ENCODE peak calls at places on chromosomes 2 and 18, in eight cellular contexts. G, Q, X, B, Z, M, U and D are unnamed samples. For H3K36me3, the result is how much of the 10 kb centered on the place peaks cover.

GRCh38 chr18:8607776-8608682 is 1.2 kb upstream of the RAB12 start:
- DNase-seq in G (no peak), Q (no peak), X (peak), B (no peak), Z (no peak), M (no peak), U (no peak), D (peak)

GRCh38 chr18:26579941-26580618 is 31.7 kb upstream of the KCTD1 start:
- DNase-seq in G (peak), Q (no peak), X (no peak), B (no peak), Z (no peak), M (no peak), U (no peak), D (no peak)

GRCh38 chr2:235605306-235605998 is 111.6 kb downstream of the AGAP1 start:
- DNase-seq in G (peak), Q (no peak), X (peak), B (peak), Z (peak), M (no peak), U (peak), D (no peak)

GRCh38 chr2:239825705-239825979 is 199.5 kb downstream of the NDUFA10 start:
- DNase-seq in G (no peak), Q (no peak), X (no peak), B (no peak), Z (no peak), M (no peak), U (no peak), D (no peak)

GRCh38 chr2:217911283-217911965 is 91.4 kb downstream of the TNS1 start:
- DNase-seq in G (no peak), Q (no peak), X (no peak), B (no peak), Z (no peak), M (no peak), U (no peak), D (no peak)

GRCh38 chr2:70719231-70719630 is 48.8 kb downstream of the ADD2 start:
- DNase-seq in G (no peak), Q (no peak), X (no peak), B (no peak), Z (no peak), M (no peak), U (no peak), D (no peak)

GRCh38 chr2:191202881-191203397 is 42.3 kb upstream of the MYO1B start:
- DNase-seq in G (peak), Q (no peak), X (no peak), B (no peak), Z (no peak), M (no peak), U (no peak), D (no peak)

GRCh38 chr2:235876099-235876679 is 292.0 kb downstream of the GBX2 start:
- DNase-seq in G (no peak), Q (no peak), X (no peak), B (no peak), Z (no peak), M (no peak), U (no peak), D (no peak)

GRCh38 chr2:241880311-241881073 is 11.0 kb downstream of the RTP5 start:
- DNase-seq in G (no peak), Q (no peak), X (no peak), B (no peak), Z (no peak), M (no peak), U (no peak), D (no peak)

GRCh38 chr2:206442854-206443734 is at the start of gene ADAM23:
- DNase-seq in G (no peak), Q (no peak), X (no peak), B (peak), Z (peak), M (peak), U (peak), D (peak)
- H3K4me3 ChIP-seq in G (peak), Q (peak), X (no peak), B (peak), Z (peak), M (peak), U (peak), D (peak)

DNA sequence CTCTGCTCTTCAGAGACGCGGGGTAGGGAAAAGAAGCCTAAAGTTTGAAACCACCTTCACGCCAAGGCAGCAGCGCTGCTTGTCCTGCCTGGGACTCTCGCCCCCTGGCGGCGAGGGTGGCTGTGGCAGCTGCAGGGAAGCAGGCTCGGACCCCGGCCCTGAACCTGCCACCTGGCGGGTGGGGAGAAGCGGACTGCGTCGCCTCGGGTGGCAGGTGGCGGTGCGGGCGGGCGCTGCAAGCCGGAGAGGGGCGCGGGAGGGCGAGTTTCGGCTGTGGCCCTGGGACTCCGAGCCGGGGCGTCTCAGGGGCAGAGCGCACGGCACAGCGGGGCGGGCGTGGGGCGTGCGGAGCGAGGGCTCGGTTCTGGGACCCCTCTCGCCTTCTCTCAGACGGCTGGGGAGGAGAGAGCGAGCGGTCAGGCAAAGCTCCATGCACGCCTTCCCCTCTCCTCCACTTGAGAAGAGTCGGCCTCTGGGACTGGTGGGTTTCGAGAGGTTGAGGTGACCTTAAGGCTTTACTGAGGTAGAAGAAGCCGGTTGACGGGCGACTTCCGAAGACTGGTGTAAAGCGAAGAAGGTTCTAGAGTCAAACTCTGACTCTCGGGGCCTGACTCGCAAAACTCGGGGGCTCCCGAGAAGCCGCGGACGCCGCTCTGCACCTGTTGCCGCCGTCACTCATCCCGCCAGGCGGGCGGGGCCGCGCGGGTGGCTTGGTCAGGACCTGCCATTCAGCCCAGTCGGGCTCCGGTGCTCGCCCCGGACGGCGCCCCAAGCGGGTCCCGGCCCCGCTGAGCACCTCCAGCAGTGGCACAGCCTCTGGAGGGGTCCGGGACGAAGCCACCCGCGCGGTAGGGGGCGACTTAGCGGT is 1.1 kb upstream of the BOLL start:
- DNase-seq in G (peak), Q (peak), X (peak), B (peak), Z (peak), M (peak), U (peak), D (peak)
- TF ChIP-seq CTCF in G (peak), Q (peak), X (no peak), B (peak), Z (peak), M (peak), U (peak), D (peak)

GRCh38 chr18:3461704-3462103 is 11.7 kb downstream of the TGIF1 start:
- DNase-seq in G (no peak), Q (no peak), X (no peak), B (no peak), Z (peak), M (no peak), U (no peak), D (no peak)

GRCh38 chr18:3457261-3457724 is 7.3 kb downstream of the TGIF1 start:
- DNase-seq in G (peak), Q (no peak), X (no peak), B (no peak), Z (no peak), M (no peak), U (no peak), D (no peak)

GRCh38 chr18:3458378-3458777 is 8.4 kb downstream of the TGIF1 start:
- DNase-seq in G (no peak), Q (no peak), X (no peak), B (no peak), Z (no peak), M (no peak), U (no peak), D (no peak)

GRCh38 chr18:3460823-3461398 is 10.9 kb downstream of the TGIF1 start:
- DNase-seq in G (no peak), Q (no peak), X (no peak), B (no peak), Z (no peak), M (no peak), U (no peak), D (no peak)

GRCh38 chr18:3458952-3459853 is 9.2 kb downstream of the TGIF1 start:
- DNase-seq in G (no peak), Q (no peak), X (peak), B (no peak), Z (no peak), M (no peak), U (no peak), D (no peak)
- H3K36me3 ChIP-seq in G (under half), Q (under half), X (under half), B (under half), Z (under half), M (under half), U (under half), D (under half)

DNA sequence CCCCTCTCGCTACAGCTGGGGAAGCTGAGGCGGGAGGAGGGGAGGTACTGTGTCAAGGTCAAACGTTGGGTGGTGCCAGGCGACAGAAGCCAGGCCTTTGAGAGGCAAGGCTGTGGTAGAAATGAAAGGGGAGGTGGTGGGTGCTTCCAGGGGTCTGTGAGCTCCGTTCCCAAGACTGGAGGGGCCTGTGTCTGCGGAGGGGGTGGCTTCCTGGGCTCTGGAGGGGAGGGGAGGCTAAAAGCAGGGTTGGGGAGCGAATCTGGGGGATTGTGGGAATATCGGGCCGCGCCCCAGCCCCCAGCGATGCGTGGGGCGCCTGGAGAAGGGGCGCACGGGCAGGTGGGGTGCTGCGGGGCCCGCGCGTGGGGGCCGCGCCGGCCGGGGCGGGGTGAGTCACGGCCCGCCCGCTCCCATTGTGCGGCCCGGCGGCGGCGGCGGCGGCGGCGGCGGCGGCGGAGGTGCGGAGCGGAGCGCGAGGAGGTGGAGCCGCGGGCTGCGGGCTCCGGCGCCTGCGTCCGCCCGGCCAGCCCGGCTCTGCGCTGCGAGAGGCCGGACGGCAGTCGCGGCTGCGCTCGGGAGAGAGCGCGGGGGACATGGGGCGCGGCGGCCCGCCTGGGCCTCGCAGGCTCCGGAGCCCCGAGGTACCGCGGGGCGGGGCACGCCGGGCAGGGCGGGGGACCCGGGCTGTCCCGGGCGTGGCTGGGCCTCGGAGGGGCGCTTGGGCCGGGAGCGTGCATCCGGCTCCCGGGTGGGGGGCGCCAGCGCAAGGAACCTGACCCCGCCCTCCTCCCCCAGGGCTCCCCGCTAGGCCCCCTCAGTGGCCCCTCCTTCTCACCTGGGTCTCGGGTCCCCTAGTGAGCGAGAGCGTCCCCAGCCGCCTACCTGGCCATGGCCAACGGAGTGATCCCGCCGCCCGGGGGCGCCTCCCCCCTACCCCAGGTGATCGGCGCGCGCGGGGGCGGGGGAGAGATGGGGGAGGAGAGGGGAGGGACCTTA is at the start of gene SLC4A3:
- DNase-seq in G (no peak), Q (no peak), X (peak), B (peak), Z (peak), M (peak), U (peak), D (no peak)
- H3K4me3 ChIP-seq in G (peak), Q (peak), X (no peak), B (peak), Z (peak), M (peak), U (peak), D (peak)

GRCh38 chr2:106686814-106687213 is 199.2 kb downstream of the ST6GAL2 start:
- DNase-seq in G (no peak), Q (no peak), X (no peak), B (no peak), Z (no peak), M (no peak), U (no peak), D (no peak)

GRCh38 chr2:106685180-106685897 is 198.2 kb downstream of the CD8B2 start:
- DNase-seq in G (no peak), Q (no peak), X (no peak), B (no peak), Z (no peak), M (no peak), U (peak), D (no peak)
- TF ChIP-seq CTCF in G (no peak), Q (no peak), X (no peak), B (no peak), Z (no peak), M (no peak), U (no peak), D (no peak)

GRCh38 chr18:79970419-79971133 is 6.1 kb downstream of the HSBP1L1 start:
- DNase-seq in G (no peak), Q (no peak), X (no peak), B (no peak), Z (no peak), M (no peak), U (no peak), D (no peak)

GRCh38 chr18:79973517-79973916 is 9.1 kb downstream of the HSBP1L1 start:
- DNase-seq in G (no peak), Q (no peak), X (no peak), B (no peak), Z (no peak), M (no peak), U (no peak), D (no peak)

GRCh38 chr18:79972720-79973119 is 8.3 kb downstream of the HSBP1L1 start:
- DNase-seq in G (peak), Q (no peak), X (no peak), B (no peak), Z (no peak), M (no peak), U (no peak), D (no peak)

GRCh38 chr18:79971211-79971952 is 6.9 kb downstream of the HSBP1L1 start:
- DNase-seq in G (no peak), Q (no peak), X (no peak), B (no peak), Z (no peak), M (no peak), U (no peak), D (no peak)

GRCh38 chr18:79971986-79972385 is 7.5 kb downstream of the HSBP1L1 start:
- DNase-seq in G (no peak), Q (no peak), X (no peak), B (no peak), Z (no peak), M (no peak), U (no peak), D (no peak)
- H3K36me3 ChIP-seq in G (under half), Q (under half), X (under half), B (under half), Z (under half), M (under half), U (under half), D (under half)

DNA sequence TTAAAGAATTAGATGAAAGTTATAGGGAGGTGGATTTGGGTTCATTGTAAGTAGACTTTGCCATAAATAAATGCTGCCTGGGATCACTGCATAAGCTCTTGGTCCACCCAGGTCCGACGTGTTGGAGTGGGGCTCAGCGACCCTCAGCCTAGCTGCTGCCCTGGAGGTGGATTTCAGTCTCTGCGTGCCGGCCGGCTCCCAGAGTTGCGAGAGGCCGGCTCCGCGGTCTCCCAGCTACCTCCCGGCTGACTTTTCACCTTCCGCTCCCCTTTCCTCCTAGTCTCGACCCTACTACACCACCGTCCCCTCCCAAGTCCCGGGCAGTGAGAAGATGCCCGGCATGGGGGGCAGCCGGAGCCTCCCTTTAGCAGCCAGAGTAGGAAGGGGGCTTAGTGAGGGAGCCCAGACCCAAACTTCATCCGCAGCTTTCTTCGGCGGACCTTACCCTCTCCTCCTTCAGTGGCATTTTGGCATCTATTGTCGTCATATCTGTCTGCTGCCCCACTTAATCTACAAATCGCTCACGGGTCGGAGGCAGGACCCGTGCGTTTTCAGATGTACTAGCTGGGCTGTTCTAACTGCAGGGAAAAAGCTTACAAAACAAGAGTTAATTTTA is 8.1 kb downstream of the EMX1 start:
- DNase-seq in G (no peak), Q (no peak), X (no peak), B (peak), Z (peak), M (no peak), U (peak), D (no peak)
- H3K4me3 ChIP-seq in G (no peak), Q (no peak), X (no peak), B (no peak), Z (peak), M (no peak), U (peak), D (no peak)

DNA sequence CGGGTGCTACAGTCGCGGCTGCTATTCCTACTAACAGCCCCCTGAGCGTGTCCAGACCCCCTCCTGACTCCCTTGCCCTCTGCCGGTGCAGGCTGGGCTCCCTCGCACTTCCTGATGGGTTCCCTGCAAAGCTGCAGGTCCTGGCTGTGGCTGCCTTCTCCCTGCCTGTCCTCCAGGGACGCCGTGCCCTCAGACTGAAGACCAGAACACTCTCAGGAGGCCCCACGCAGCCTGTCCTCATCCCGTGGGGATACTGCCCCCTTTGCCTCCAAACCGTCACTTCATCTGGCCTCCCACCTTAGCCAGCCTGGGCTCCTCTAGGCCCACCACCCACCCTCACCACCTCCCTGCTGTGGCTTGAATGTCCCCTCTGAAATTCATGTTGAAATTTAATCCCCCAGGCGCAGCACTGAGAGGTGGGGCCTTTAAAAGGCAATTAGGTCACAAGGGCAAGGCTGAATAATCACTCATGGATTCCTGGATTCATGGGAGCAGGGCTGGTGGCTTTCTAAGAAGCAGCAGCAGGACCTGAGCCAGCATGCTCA is 198.2 kb downstream of the SEPTIN10 start:
- DNase-seq in G (no peak), Q (no peak), X (no peak), B (peak), Z (peak), M (no peak), U (peak), D (no peak)
- TF ChIP-seq CTCF in G (no peak), Q (no peak), X (no peak), B (no peak), Z (peak), M (no peak), U (no peak), D (no peak)

DNA sequence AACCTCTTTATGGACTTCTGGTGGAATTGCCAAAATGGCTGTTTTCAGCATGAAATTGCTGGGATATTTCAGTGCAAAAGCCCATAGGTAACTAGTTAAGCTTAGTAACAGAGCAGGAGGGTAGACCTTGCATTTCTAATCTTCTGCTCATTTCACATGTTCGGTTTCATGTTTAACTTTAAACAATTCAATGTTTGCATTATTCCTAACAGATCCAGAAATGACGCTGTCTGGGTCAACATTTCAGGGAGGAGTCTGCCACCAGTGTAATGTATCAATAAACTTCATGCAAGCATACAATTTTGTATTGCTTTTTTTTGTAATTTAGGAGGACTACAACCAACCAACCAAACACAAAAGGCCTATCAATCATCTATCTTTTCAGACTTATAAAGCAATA is 22.4 kb downstream of the CABYR start:
- DNase-seq in G (no peak), Q (no peak), X (no peak), B (no peak), Z (no peak), M (no peak), U (no peak), D (no peak)
- H3K36me3 ChIP-seq in G (under half), Q (under half), X (under half), B (under half), Z (under half), M (under half), U (under half), D (under half)